ENCODE peak calls at places on chromosomes 6 and 20, in eight cellular contexts. One of them, this sample, is unnamed.

GRCh38 chr6:37131104-37131959 is 38.6 kb upstream of the PIM1 start:
- DNase-seq in astrocyte of the spinal cord: peak
- DNase-seq in activated CD4-positive, CD25-positive, alpha-beta regulatory T cell treated with anti-CD3 and anti-CD28 coated beads, Interleukin-2, amount 50 U/mL, for 16 hours: no peak
- DNase-seq in T-helper 2 cell: no peak
- DNase-seq in GM20000: no peak
- DNase-seq in GM03348: peak
- DNase-seq in EL: no peak
- DNase-seq in BE2C: peak
- DNase-seq in this sample: peak

GRCh38 chr20:53809728-53810365 is 216.2 kb upstream of the ZNF217 start:
- DNase-seq in astrocyte of the spinal cord: no peak
- DNase-seq in activated CD4-positive, CD25-positive, alpha-beta regulatory T cell treated with anti-CD3 and anti-CD28 coated beads, Interleukin-2, amount 50 U/mL, for 16 hours: no peak
- DNase-seq in T-helper 2 cell: no peak
- DNase-seq in GM20000: no peak
- DNase-seq in GM03348: no peak
- DNase-seq in EL: no peak
- DNase-seq in BE2C: no peak
- DNase-seq in this sample: no peak

GRCh38 chr6:119129968-119130484 is 51.6 kb upstream of the FAM184A start:
- DNase-seq in astrocyte of the spinal cord: peak
- DNase-seq in activated CD4-positive, CD25-positive, alpha-beta regulatory T cell treated with anti-CD3 and anti-CD28 coated beads, Interleukin-2, amount 50 U/mL, for 16 hours: no peak
- DNase-seq in T-helper 2 cell: no peak
- DNase-seq in GM20000: no peak
- DNase-seq in GM03348: peak
- DNase-seq in EL: peak
- DNase-seq in BE2C: no peak
- DNase-seq in this sample: peak

GRCh38 chr6:158869604-158870417 is 50.6 kb upstream of the EZR start:
- DNase-seq in astrocyte of the spinal cord: peak
- DNase-seq in activated CD4-positive, CD25-positive, alpha-beta regulatory T cell treated with anti-CD3 and anti-CD28 coated beads, Interleukin-2, amount 50 U/mL, for 16 hours: peak
- DNase-seq in T-helper 2 cell: peak
- DNase-seq in GM20000: peak
- DNase-seq in GM03348: peak
- DNase-seq in EL: peak
- DNase-seq in BE2C: peak
- DNase-seq in this sample: peak

GRCh38 chr6:105483492-105483891 is 80.6 kb upstream of the PREP start:
- DNase-seq in astrocyte of the spinal cord: peak
- DNase-seq in activated CD4-positive, CD25-positive, alpha-beta regulatory T cell treated with anti-CD3 and anti-CD28 coated beads, Interleukin-2, amount 50 U/mL, for 16 hours: no peak
- DNase-seq in T-helper 2 cell: peak
- DNase-seq in GM20000: no peak
- DNase-seq in GM03348: peak
- DNase-seq in EL: peak
- DNase-seq in BE2C: no peak
- DNase-seq in this sample: peak

GRCh38 chr6:121800047-121800446 is 364.6 kb downstream of the GJA1 start:
- DNase-seq in astrocyte of the spinal cord: peak
- DNase-seq in activated CD4-positive, CD25-positive, alpha-beta regulatory T cell treated with anti-CD3 and anti-CD28 coated beads, Interleukin-2, amount 50 U/mL, for 16 hours: no peak
- DNase-seq in T-helper 2 cell: no peak
- DNase-seq in GM20000: no peak
- DNase-seq in GM03348: no peak
- DNase-seq in EL: no peak
- DNase-seq in BE2C: no peak
- DNase-seq in this sample: no peak

GRCh38 chr6:31163922-31164321 is 5.5 kb downstream of the TCF19 start:
- DNase-seq in astrocyte of the spinal cord: no peak
- DNase-seq in activated CD4-positive, CD25-positive, alpha-beta regulatory T cell treated with anti-CD3 and anti-CD28 coated beads, Interleukin-2, amount 50 U/mL, for 16 hours: no peak
- DNase-seq in T-helper 2 cell: no peak
- DNase-seq in GM20000: no peak
- DNase-seq in GM03348: no peak
- DNase-seq in EL: no peak
- DNase-seq in BE2C: no peak
- DNase-seq in this sample: peak

GRCh38 chr20:62662422-62662821 is 20.1 kb downstream of the SLCO4A1 start:
- DNase-seq in astrocyte of the spinal cord: no peak
- DNase-seq in activated CD4-positive, CD25-positive, alpha-beta regulatory T cell treated with anti-CD3 and anti-CD28 coated beads, Interleukin-2, amount 50 U/mL, for 16 hours: no peak
- DNase-seq in T-helper 2 cell: no peak
- DNase-seq in GM20000: no peak
- DNase-seq in GM03348: peak
- DNase-seq in EL: peak
- DNase-seq in BE2C: no peak
- DNase-seq in this sample: peak

GRCh38 chr6:42197574-42198362 is 3.0 kb upstream of the GUCA1B start:
- DNase-seq in astrocyte of the spinal cord: peak
- DNase-seq in activated CD4-positive, CD25-positive, alpha-beta regulatory T cell treated with anti-CD3 and anti-CD28 coated beads, Interleukin-2, amount 50 U/mL, for 16 hours: no peak
- DNase-seq in T-helper 2 cell: peak
- DNase-seq in GM20000: no peak
- DNase-seq in GM03348: peak
- DNase-seq in EL: peak
- DNase-seq in BE2C: no peak
- DNase-seq in this sample: peak

GRCh38 chr20:3222635-3223600 is 13.6 kb downstream of the ITPA start:
- DNase-seq in astrocyte of the spinal cord: no peak
- DNase-seq in activated CD4-positive, CD25-positive, alpha-beta regulatory T cell treated with anti-CD3 and anti-CD28 coated beads, Interleukin-2, amount 50 U/mL, for 16 hours: no peak
- DNase-seq in T-helper 2 cell: peak
- DNase-seq in GM20000: peak
- DNase-seq in GM03348: no peak
- DNase-seq in EL: no peak
- DNase-seq in BE2C: peak
- DNase-seq in this sample: no peak

GRCh38 chr20:48656661-48657211 is 171.1 kb downstream of the PREX1 start:
- DNase-seq in astrocyte of the spinal cord: no peak
- DNase-seq in activated CD4-positive, CD25-positive, alpha-beta regulatory T cell treated with anti-CD3 and anti-CD28 coated beads, Interleukin-2, amount 50 U/mL, for 16 hours: no peak
- DNase-seq in T-helper 2 cell: no peak
- DNase-seq in GM20000: no peak
- DNase-seq in GM03348: no peak
- DNase-seq in EL: no peak
- DNase-seq in BE2C: peak
- DNase-seq in this sample: no peak

This sample was measured in epithelial cell of esophagus.